ENCODE peak calls at places on chromosome 12, in five cellular contexts. One of them, this sample, is unnamed. For H3K36me3, the result is how much of the 10 kb centered on the place peaks cover.

GRCh38 chr12:103780093-103780440 is 61.0 kb downstream of the NT5DC3 start:
- DNase-seq in endothelial cell of umbilical vein: no peak
- DNase-seq in fibroblast of lung: peak
- DNase-seq in GM23248: peak
- DNase-seq in hepatocyte: no peak
- DNase-seq in this sample: no peak

GRCh38 chr12:91127296-91127695 is 16.0 kb upstream of the LUM start:
- DNase-seq in endothelial cell of umbilical vein: no peak
- DNase-seq in fibroblast of lung: peak
- DNase-seq in GM23248: peak
- DNase-seq in hepatocyte: no peak
- DNase-seq in this sample: no peak

GRCh38 chr12:118357327-118358007 is 15.2 kb downstream of the TAOK3 start:
- DNase-seq in fibroblast of lung: peak
- DNase-seq in endothelial cell of umbilical vein: peak
- DNase-seq in hepatocyte: peak
- DNase-seq in GM23248: peak
- DNase-seq in this sample: peak

GRCh38 chr12:45348311-45348710 is 132.4 kb downstream of the ANO6 start:
- DNase-seq in fibroblast of lung: no peak
- DNase-seq in endothelial cell of umbilical vein: no peak
- DNase-seq in GM23248: no peak
- DNase-seq in hepatocyte: no peak
- DNase-seq in this sample: no peak

GRCh38 chr12:93679308-93679933 is 2.2 kb downstream of the CRADD start:
- DNase-seq in endothelial cell of umbilical vein: no peak
- DNase-seq in hepatocyte: no peak
- DNase-seq in GM23248: no peak
- DNase-seq in fibroblast of lung: no peak
- DNase-seq in this sample: no peak

GRCh38 chr12:92468358-92469020 is 234.3 kb upstream of the PLEKHG7 start:
- DNase-seq in endothelial cell of umbilical vein: no peak
- DNase-seq in fibroblast of lung: peak
- DNase-seq in hepatocyte: no peak
- DNase-seq in GM23248: no peak
- DNase-seq in this sample: peak

GRCh38 chr12:4275869-4276253 is 2.3 kb downstream of the CCND2 start:
- DNase-seq in GM23248: no peak
- DNase-seq in endothelial cell of umbilical vein: no peak
- DNase-seq in hepatocyte: no peak
- DNase-seq in fibroblast of lung: no peak
- DNase-seq in this sample: no peak

GRCh38 chr12:542290-543113 is 82.8 kb downstream of the B4GALNT3 start:
- DNase-seq in endothelial cell of umbilical vein: no peak
- DNase-seq in GM23248: no peak
- DNase-seq in hepatocyte: no peak
- DNase-seq in fibroblast of lung: no peak
- DNase-seq in this sample: no peak

GRCh38 chr12:55619352-55620138 is 17.1 kb upstream of the OR10P1 start:
- DNase-seq in hepatocyte: peak
- DNase-seq in fibroblast of lung: peak
- DNase-seq in endothelial cell of umbilical vein: peak
- DNase-seq in GM23248: peak
- DNase-seq in this sample: peak

GRCh38 chr12:49987620-49988303 is 15.0 kb downstream of the AQP6 start:
- DNase-seq in GM23248: no peak
- DNase-seq in fibroblast of lung: no peak
- DNase-seq in hepatocyte: no peak
- DNase-seq in endothelial cell of umbilical vein: no peak
- DNase-seq in this sample: no peak

GRCh38 chr12:55675671-55676070 is 32.0 kb downstream of the ITGA7 start:
- DNase-seq in GM23248: no peak
- DNase-seq in endothelial cell of umbilical vein: no peak
- DNase-seq in hepatocyte: no peak
- DNase-seq in fibroblast of lung: no peak
- DNase-seq in this sample: no peak

GRCh38 chr12:80445083-80445482 is 1.0 kb downstream of the PTPRQ start:
- DNase-seq in endothelial cell of umbilical vein: no peak
- DNase-seq in hepatocyte: no peak
- DNase-seq in GM23248: peak
- DNase-seq in fibroblast of lung: peak
- DNase-seq in this sample: no peak

GRCh38 chr12:95859344-95859816 is 628 bp downstream of the SNRPF start:
- DNase-seq in endothelial cell of umbilical vein: no peak
- DNase-seq in GM23248: peak
- DNase-seq in fibroblast of lung: peak
- DNase-seq in hepatocyte: peak
- DNase-seq in this sample: peak

GRCh38 chr12:121005346-121005815 is 10.9 kb downstream of the C12orf43 start:
- DNase-seq in endothelial cell of umbilical vein: peak
- DNase-seq in GM23248: peak
- DNase-seq in fibroblast of lung: peak
- DNase-seq in hepatocyte: peak
- DNase-seq in this sample: peak

GRCh38 chr12:103800252-103800771 is 40.7 kb downstream of the NT5DC3 start:
- DNase-seq in fibroblast of lung: peak
- DNase-seq in hepatocyte: peak
- DNase-seq in GM23248: peak
- DNase-seq in endothelial cell of umbilical vein: peak
- DNase-seq in this sample: no peak

GRCh38 chr12:68794653-68795253 is 13.2 kb upstream of the MDM2 start:
- DNase-seq in fibroblast of lung: peak
- DNase-seq in endothelial cell of umbilical vein: no peak
- DNase-seq in hepatocyte: no peak
- DNase-seq in GM23248: peak
- DNase-seq in this sample: no peak

GRCh38 chr12:91172051-91172450 is 10.6 kb downstream of the DCN start:
- DNase-seq in endothelial cell of umbilical vein: peak
- DNase-seq in hepatocyte: no peak
- DNase-seq in GM23248: peak
- DNase-seq in fibroblast of lung: no peak
- DNase-seq in this sample: no peak

GRCh38 chr12:6230321-6231110 is 30.3 kb downstream of the CD9 start:
- DNase-seq in hepatocyte: peak
- DNase-seq in fibroblast of lung: peak
- DNase-seq in endothelial cell of umbilical vein: no peak
- DNase-seq in GM23248: peak
- DNase-seq in this sample: peak

GRCh38 chr12:57613427-57614109 is 2.3 kb downstream of the ARHGEF25 start:
- DNase-seq in fibroblast of lung: no peak
- DNase-seq in GM23248: no peak
- DNase-seq in endothelial cell of umbilical vein: no peak
- DNase-seq in hepatocyte: no peak
- DNase-seq in this sample: no peak

GRCh38 chr12:11746024-11746771 is 96.7 kb downstream of the ETV6 start:
- DNase-seq in GM23248: peak
- DNase-seq in hepatocyte: no peak
- DNase-seq in fibroblast of lung: peak
- DNase-seq in endothelial cell of umbilical vein: peak
- DNase-seq in this sample: no peak

GRCh38 chr12:30928356-30929264 is 2.1 kb downstream of the TSPAN11 start:
- DNase-seq in hepatocyte: no peak
- DNase-seq in endothelial cell of umbilical vein: peak
- DNase-seq in GM23248: no peak
- DNase-seq in fibroblast of lung: no peak
- DNase-seq in this sample: no peak

GRCh38 chr12:30925607-30926242 is 823 bp upstream of the TSPAN11 start:
- DNase-seq in fibroblast of lung: no peak
- DNase-seq in hepatocyte: no peak
- DNase-seq in GM23248: no peak
- DNase-seq in endothelial cell of umbilical vein: no peak
- DNase-seq in this sample: no peak

GRCh38 chr12:30926243-30927209 is at the start of gene TSPAN11:
- DNase-seq in hepatocyte: peak
- DNase-seq in fibroblast of lung: peak
- DNase-seq in endothelial cell of umbilical vein: peak
- DNase-seq in GM23248: peak
- DNase-seq in this sample: no peak

GRCh38 chr12:30930238-30931010 is 3.9 kb downstream of the TSPAN11 start:
- DNase-seq in hepatocyte: no peak
- DNase-seq in fibroblast of lung: no peak
- DNase-seq in endothelial cell of umbilical vein: peak
- DNase-seq in GM23248: no peak
- DNase-seq in this sample: no peak

DNA sequence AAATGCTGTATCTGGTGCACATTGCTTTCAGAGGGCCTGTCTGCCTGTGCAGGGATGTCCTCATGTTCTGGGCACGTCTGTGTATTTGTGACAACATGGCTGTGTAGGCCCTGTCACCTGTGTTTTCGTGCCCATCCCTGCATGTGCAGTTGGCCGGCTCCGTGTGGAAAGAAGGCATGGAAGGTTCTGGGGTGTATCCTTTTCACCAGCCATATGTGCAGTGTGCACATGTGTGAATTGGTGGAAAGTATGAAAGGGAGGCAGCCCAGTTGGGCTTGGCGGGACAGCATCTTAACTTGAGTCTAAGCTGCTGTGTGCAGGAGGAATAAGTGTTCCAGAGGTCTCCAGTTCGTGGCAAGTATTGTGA is 645 bp downstream of the TSPAN11 start:
- DNase-seq in hepatocyte: no peak
- DNase-seq in GM23248: peak
- DNase-seq in endothelial cell of umbilical vein: no peak
- DNase-seq in fibroblast of lung: no peak
- DNase-seq in this sample: no peak
- H2AFZ ChIP-seq in hepatocyte: peak
- H2AFZ ChIP-seq in GM23248: peak
- H2AFZ ChIP-seq in endothelial cell of umbilical vein: no peak
- H2AFZ ChIP-seq in fibroblast of lung: no peak
- H2AFZ ChIP-seq in this sample: no peak

GRCh38 chr12:43586646-43587245 is 34.7 kb upstream of the ADAMTS20 start:
- DNase-seq in endothelial cell of umbilical vein: no peak
- DNase-seq in GM23248: peak
- DNase-seq in hepatocyte: no peak
- DNase-seq in fibroblast of lung: no peak
- DNase-seq in this sample: no peak
- H3K36me3 ChIP-seq in endothelial cell of umbilical vein: under half
- H3K36me3 ChIP-seq in GM23248: under half
- H3K36me3 ChIP-seq in hepatocyte: under half
- H3K36me3 ChIP-seq in fibroblast of lung: under half
- H3K36me3 ChIP-seq in this sample: under half

GRCh38 chr12:62882140-62882539 is 52.8 kb downstream of the PPM1H start:
- DNase-seq in endothelial cell of umbilical vein: no peak
- DNase-seq in fibroblast of lung: no peak
- DNase-seq in hepatocyte: no peak
- DNase-seq in GM23248: no peak
- DNase-seq in this sample: no peak
- H2AFZ ChIP-seq in endothelial cell of umbilical vein: no peak
- H2AFZ ChIP-seq in fibroblast of lung: no peak
- H2AFZ ChIP-seq in hepatocyte: no peak
- H2AFZ ChIP-seq in GM23248: no peak
- H2AFZ ChIP-seq in this sample: no peak

GRCh38 chr12:119686776-119687175 is 18.8 kb downstream of the PRKAB1 start:
- DNase-seq in endothelial cell of umbilical vein: no peak
- DNase-seq in hepatocyte: no peak
- DNase-seq in fibroblast of lung: no peak
- DNase-seq in GM23248: no peak
- DNase-seq in this sample: no peak

GRCh38 chr12:119687879-119688278 is 19.9 kb downstream of the PRKAB1 start:
- DNase-seq in endothelial cell of umbilical vein: no peak
- DNase-seq in GM23248: no peak
- DNase-seq in hepatocyte: no peak
- DNase-seq in fibroblast of lung: no peak
- DNase-seq in this sample: no peak

GRCh38 chr12:119685375-119685774 is 17.4 kb downstream of the PRKAB1 start:
- DNase-seq in fibroblast of lung: no peak
- DNase-seq in hepatocyte: no peak
- DNase-seq in endothelial cell of umbilical vein: no peak
- DNase-seq in GM23248: no peak
- DNase-seq in this sample: no peak

GRCh38 chr12:119687344-119687865 is 19.5 kb downstream of the PRKAB1 start:
- DNase-seq in GM23248: no peak
- DNase-seq in fibroblast of lung: no peak
- DNase-seq in endothelial cell of umbilical vein: no peak
- DNase-seq in hepatocyte: no peak
- DNase-seq in this sample: no peak

GRCh38 chr12:119686355-119686754 is 18.4 kb downstream of the PRKAB1 start:
- DNase-seq in hepatocyte: no peak
- DNase-seq in endothelial cell of umbilical vein: no peak
- DNase-seq in fibroblast of lung: no peak
- DNase-seq in GM23248: no peak
- DNase-seq in this sample: no peak
- H3K36me3 ChIP-seq in hepatocyte: under half
- H3K36me3 ChIP-seq in endothelial cell of umbilical vein: under half
- H3K36me3 ChIP-seq in fibroblast of lung: under half
- H3K36me3 ChIP-seq in GM23248: under half
- H3K36me3 ChIP-seq in this sample: half or more

GRCh38 chr12:89578499-89578898 is 52.7 kb upstream of the POC1B start:
- DNase-seq in fibroblast of lung: no peak
- DNase-seq in GM23248: no peak
- DNase-seq in hepatocyte: no peak
- DNase-seq in endothelial cell of umbilical vein: no peak
- DNase-seq in this sample: no peak
- H2AFZ ChIP-seq in fibroblast of lung: no peak
- H2AFZ ChIP-seq in GM23248: no peak
- H2AFZ ChIP-seq in hepatocyte: no peak
- H2AFZ ChIP-seq in endothelial cell of umbilical vein: no peak
- H2AFZ ChIP-seq in this sample: no peak

DNA sequence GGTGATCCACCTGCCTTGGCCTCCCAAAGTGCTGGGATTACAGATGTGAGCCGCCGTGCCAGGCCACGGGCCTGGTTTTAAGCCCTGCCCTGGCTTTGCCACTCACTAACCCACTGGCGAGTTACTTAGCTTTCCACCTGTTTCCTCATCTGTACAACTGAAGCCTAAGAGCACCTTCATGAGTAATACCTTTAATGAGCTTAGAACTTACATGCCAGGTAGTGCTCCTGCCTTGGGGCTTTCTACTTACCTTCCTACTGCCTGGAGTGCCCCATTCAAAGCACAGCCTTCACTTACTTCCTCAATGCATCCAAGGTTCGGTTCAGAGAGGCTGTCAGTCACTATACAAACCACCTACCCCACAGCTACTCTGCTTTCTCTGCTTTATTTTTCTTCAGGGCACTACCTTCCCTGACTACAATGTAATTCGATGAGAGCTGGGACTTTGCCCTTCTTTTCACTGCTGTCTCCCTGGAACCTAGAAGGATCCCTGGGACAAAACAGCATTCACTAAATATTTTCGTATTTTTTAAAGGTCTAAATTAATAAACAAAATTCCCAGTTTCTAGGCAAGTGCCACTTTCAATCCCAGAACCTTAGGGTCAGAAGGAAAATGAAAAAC is 13.8 kb downstream of the ZCCHC8 start:
- DNase-seq in GM23248: no peak
- DNase-seq in hepatocyte: no peak
- DNase-seq in fibroblast of lung: no peak
- DNase-seq in endothelial cell of umbilical vein: no peak
- DNase-seq in this sample: no peak
- H3K36me3 ChIP-seq in GM23248: half or more
- H3K36me3 ChIP-seq in hepatocyte: under half
- H3K36me3 ChIP-seq in fibroblast of lung: under half
- H3K36me3 ChIP-seq in endothelial cell of umbilical vein: under half
- H3K36me3 ChIP-seq in this sample: half or more

DNA sequence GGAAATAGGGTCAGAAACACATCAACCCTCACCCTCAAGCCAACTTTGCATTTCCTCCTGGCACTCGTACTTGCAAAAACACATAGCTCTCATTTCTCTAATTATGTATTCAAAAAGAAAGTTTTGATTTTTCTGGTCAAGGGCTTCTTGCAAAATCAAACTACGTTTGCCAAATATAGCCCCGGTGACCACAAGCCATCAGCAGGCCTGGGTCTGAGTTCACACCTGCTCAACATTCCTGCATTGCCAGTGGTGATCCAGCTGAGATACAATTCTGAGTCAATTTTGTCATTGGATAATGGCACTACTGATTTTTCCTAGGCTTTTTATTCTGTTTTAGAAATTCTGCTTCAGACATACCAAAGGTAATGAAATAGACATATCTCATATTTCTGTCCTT is 10.7 kb upstream of the BHLHE41 start:
- DNase-seq in fibroblast of lung: peak
- DNase-seq in GM23248: no peak
- DNase-seq in hepatocyte: no peak
- DNase-seq in endothelial cell of umbilical vein: no peak
- DNase-seq in this sample: no peak
- H2AFZ ChIP-seq in fibroblast of lung: no peak
- H2AFZ ChIP-seq in GM23248: no peak
- H2AFZ ChIP-seq in hepatocyte: no peak
- H2AFZ ChIP-seq in endothelial cell of umbilical vein: no peak
- H2AFZ ChIP-seq in this sample: no peak